ENCODE peak calls at places on chromosomes 4 and X, in nine cellular contexts. F is activated CD8-positive, alpha-beta memory T cell treated with anti-CD3 and anti-CD28 coated beads, Interleukin-2, amount 50 U/mL, for 48 hours; E is stimulated activated CD8-positive, alpha-beta memory T cell treated with anti-CD3 and anti-CD28 coated beads, Interleukin-15, amount 100 ng/mL, for 1 hour; X is globus pallidus; L is cardiac fibroblast; D is lung microvascular endothelial cell; Z is psoas muscle; S is testis; O is Karpas-422. U is an unnamed sample.

GRCh38 chr4:123444298-123444731 is 47.7 kb downstream of the SPRY1 start:
- DNase-seq in F (peak; percentile 65), E (no peak), X (peak; percentile 40), L (peak; percentile 90), D (peak; percentile 86), Z (no peak), S (peak; percentile 79), O (no peak), U (no peak)

GRCh38 chrX:46117234-46117633 is 428.0 kb downstream of the ZNF674 start:
- DNase-seq in F (no peak), E (no peak), X (no peak), L (no peak), D (no peak), Z (no peak), S (no peak), O (no peak), U (no peak)

GRCh38 chrX:72340046-72340445 is 34.3 kb upstream of the CITED1 start:
- DNase-seq in F (no peak), E (no peak), X (no peak), L (no peak), D (no peak), Z (no peak), S (no peak), O (no peak), U (no peak)

GRCh38 chrX:134572816-134573682 is 85.2 kb downstream of the PLAC1 start:
- DNase-seq in F (no peak), E (no peak), X (no peak), L (no peak), D (no peak), Z (no peak), S (no peak), O (no peak), U (no peak)

GRCh38 chr4:111228874-111229273 is 606.0 kb upstream of the PITX2 start:
- DNase-seq in F (no peak), E (no peak), X (no peak), L (no peak), D (no peak), Z (no peak), S (no peak), O (no peak), U (no peak)

GRCh38 chr4:52959545-52959944 is 97.4 kb downstream of the RASL11B start:
- DNase-seq in F (no peak), E (no peak), X (no peak), L (peak; percentile 59), D (no peak), Z (no peak), S (no peak), O (no peak), U (no peak)

GRCh38 chrX:153635788-153636668 is 11.0 kb upstream of the DUSP9 start:
- DNase-seq in F (peak; percentile 54), E (no peak), X (no peak), L (no peak), D (peak; percentile 29), Z (peak; percentile 28), S (no peak), O (peak; percentile 86), U (no peak)

GRCh38 chr4:172869621-172870268 is 298.9 kb upstream of the GALNT7 start:
- DNase-seq in F (no peak), E (no peak), X (no peak), L (no peak), D (no peak), Z (no peak), S (no peak), O (no peak), U (no peak)

U was measured in frontal cortex.